ENCODE peak calls at places on chromosomes 1 and 21, in eight cellular contexts. B, X, Y, K, O, H, D and N are unnamed samples. For H3K4me1, the result is how much of the 10 kb centered on the place peaks cover.

GRCh38 chr1:192357904-192358303 is 41.1 kb downstream of the RGS21 start:
- DNase-seq in X (no peak), K (no peak), B (no peak), Y (no peak), D (no peak), O (no peak), H (no peak), N (no peak)

GRCh38 chr1:116001739-116002487 is 25.6 kb downstream of the SLC22A15 start:
- DNase-seq in D (no peak), X (no peak), H (no peak), Y (no peak), O (no peak), B (no peak), K (no peak), N (no peak)

GRCh38 chr1:154948079-154948478 is 7.8 kb downstream of the PBXIP1 start:
- DNase-seq in B (no peak), Y (no peak), X (no peak), O (no peak), H (no peak), D (no peak), K (no peak), N (no peak)

GRCh38 chr1:18246543-18246942 is 138.9 kb downstream of the IGSF21 start:
- DNase-seq in Y (no peak), K (no peak), H (no peak), O (no peak), B (peak), D (no peak), X (peak), N (no peak)

GRCh38 chr1:94061513-94062443 is 59.2 kb downstream of the ABCA4 start:
- DNase-seq in B (peak), H (peak), X (peak), Y (peak), O (peak), D (peak), K (peak), N (peak)

GRCh38 chr1:81802601-81803422 is 2.1 kb downstream of the ADGRL2 start:
- DNase-seq in B (peak), H (peak), Y (peak), K (peak), X (no peak), D (peak), O (peak), N (peak)

GRCh38 chr21:37742532-37742931 is 173.7 kb downstream of the KCNJ6 start:
- DNase-seq in K (no peak), Y (no peak), B (no peak), X (no peak), O (no peak), D (no peak), H (no peak), N (no peak)

GRCh38 chr1:162168261-162168660 is 98.8 kb downstream of the NOS1AP start:
- DNase-seq in D (no peak), B (no peak), Y (no peak), K (no peak), O (no peak), X (no peak), H (no peak), N (no peak)

GRCh38 chr1:23149110-23149509 is 19.5 kb downstream of the LUZP1 start:
- DNase-seq in Y (no peak), X (no peak), H (no peak), B (no peak), K (no peak), D (no peak), O (no peak), N (no peak)

GRCh38 chr1:18539171-18539570 is 58.4 kb downstream of the KLHDC7A start:
- DNase-seq in Y (peak), O (no peak), K (peak), H (peak), X (no peak), D (peak), B (no peak), N (no peak)

GRCh38 chr1:172450524-172450885 is 6.6 kb upstream of the PIGC start:
- DNase-seq in H (no peak), X (no peak), D (no peak), Y (no peak), B (no peak), O (no peak), K (no peak), N (no peak)

GRCh38 chr1:4603317-4604110 is 50.9 kb upstream of the AJAP1 start:
- DNase-seq in H (no peak), D (no peak), B (no peak), X (no peak), Y (no peak), K (no peak), O (no peak), N (no peak)

GRCh38 chr1:81111818-81112217 is 688.9 kb upstream of the ADGRL2 start:
- DNase-seq in X (no peak), K (no peak), B (no peak), O (no peak), Y (no peak), D (no peak), H (no peak), N (peak)

GRCh38 chr1:235758931-235759330 is 107.8 kb downstream of the LYST start:
- DNase-seq in Y (no peak), X (no peak), O (peak), K (no peak), H (no peak), D (no peak), B (no peak), N (peak)

GRCh38 chr1:115165776-115166175 is 76.5 kb upstream of the TSPAN2 start:
- DNase-seq in K (no peak), D (no peak), H (no peak), Y (no peak), B (no peak), X (no peak), O (no peak), N (no peak)

GRCh38 chr1:68111804-68112436 is 61.5 kb upstream of the DIRAS3 start:
- DNase-seq in O (peak), H (no peak), K (peak), Y (peak), D (peak), X (no peak), B (peak), N (peak)

GRCh38 chr1:14930224-14930965 is 223.2 kb upstream of the TMEM51 start:
- DNase-seq in D (no peak), Y (no peak), H (no peak), X (no peak), K (no peak), B (no peak), O (no peak), N (no peak)

GRCh38 chr1:180153032-180153431 is 1.6 kb upstream of the QSOX1 start:
- DNase-seq in H (no peak), O (no peak), B (no peak), X (no peak), D (no peak), Y (no peak), K (no peak), N (no peak)

GRCh38 chr1:180154003-180154324 is 705 bp upstream of the QSOX1 start:
- DNase-seq in D (no peak), X (no peak), O (no peak), B (no peak), K (no peak), Y (no peak), H (no peak), N (no peak)

GRCh38 chr1:180155202-180155682 is 573 bp downstream of the QSOX1 start:
- DNase-seq in D (no peak), X (peak), K (no peak), O (no peak), H (no peak), B (peak), Y (peak), N (no peak)

GRCh38 chr1:180156201-180156600 is 1.5 kb downstream of the QSOX1 start:
- DNase-seq in O (no peak), H (no peak), K (no peak), B (no peak), X (no peak), D (no peak), Y (no peak), N (no peak)

GRCh38 chr1:180154325-180155201 is at the start of gene QSOX1:
- DNase-seq in H (peak), K (peak), Y (peak), X (peak), D (peak), O (peak), B (peak), N (peak)
- TF ChIP-seq CTCF in H (peak), K (peak), Y (peak), X (peak), D (no peak), O (peak), B (no peak), N (no peak)

GRCh38 chr1:21942464-21942863 is 5.4 kb upstream of the HSPG2 start:
- DNase-seq in D (no peak), B (no peak), K (no peak), X (no peak), Y (no peak), H (no peak), O (no peak), N (peak)
- H3K4me1 ChIP-seq in D (under half), B (under half), K (under half), X (under half), Y (under half), H (under half), O (half or more), N (under half)

GRCh38 chr1:27487927-27488522 is 1.9 kb downstream of the WASF2 start:
- DNase-seq in D (no peak), H (no peak), O (no peak), B (no peak), Y (no peak), K (no peak), X (no peak), N (no peak)
- H3K27ac ChIP-seq in D (peak), H (peak), O (peak), B (no peak), Y (no peak), K (peak), X (peak), N (peak)

DNA sequence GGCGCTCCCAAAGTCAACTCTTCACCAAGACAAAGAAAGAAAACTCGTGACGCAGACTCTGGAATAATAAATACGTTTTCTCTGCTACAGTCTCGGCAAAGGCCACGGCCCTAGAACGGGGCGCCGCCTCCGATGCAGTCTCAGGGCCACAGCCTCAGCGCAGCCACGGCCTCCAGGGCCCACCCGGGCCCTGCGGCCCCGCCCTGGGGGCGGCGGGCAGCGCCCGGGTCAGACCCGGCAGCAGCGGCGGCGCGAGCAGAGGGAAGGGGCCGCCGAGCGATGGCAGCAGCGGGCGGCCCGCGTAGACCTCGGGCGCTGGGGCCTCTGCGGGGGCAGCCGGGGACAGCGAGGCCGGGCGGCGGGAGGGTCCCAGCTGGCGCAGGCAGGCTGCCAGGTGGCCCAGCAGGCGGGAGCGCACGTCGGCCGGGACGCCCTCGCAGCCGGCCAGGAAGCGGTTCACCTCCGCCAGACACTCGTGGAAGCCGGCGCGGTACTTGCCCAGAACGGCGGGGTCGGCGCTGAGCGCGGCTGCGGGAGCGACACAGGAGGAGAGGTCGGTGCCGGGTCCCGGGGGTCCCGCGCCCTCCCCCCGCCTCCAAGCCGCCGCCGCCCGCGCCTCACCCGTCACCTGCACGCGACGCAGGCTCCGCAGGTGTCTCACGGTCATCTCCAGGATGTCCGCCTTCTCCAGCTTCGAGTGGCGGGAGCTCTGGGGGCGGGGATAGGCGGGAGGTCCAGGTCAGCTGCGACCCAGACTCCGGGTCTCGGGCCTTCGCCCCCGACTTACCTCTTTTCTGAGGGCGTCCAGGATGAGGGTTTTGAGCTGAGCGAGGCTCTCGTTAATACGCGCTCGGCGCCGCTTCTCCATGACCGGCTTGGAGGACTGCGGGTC is 746 bp downstream of the HES4 start:
- DNase-seq in X (peak), K (peak), O (peak), D (no peak), H (peak), Y (no peak), B (peak), N (peak)
- TF ChIP-seq CTCF in X (peak), K (no peak), O (no peak), D (no peak), H (no peak), Y (no peak), B (no peak), N (no peak)

GRCh38 chr1:220135755-220136154 is 41.8 kb downstream of the IARS2 start:
- DNase-seq in O (no peak), X (no peak), H (no peak), D (no peak), K (no peak), Y (no peak), B (no peak), N (no peak)
- H3K4me1 ChIP-seq in O (under half), X (under half), H (under half), D (under half), K (under half), Y (under half), B (under half), N (under half)

GRCh38 chr1:151054971-151055547 is 4.4 kb downstream of the CDC42SE1 start:
- DNase-seq in X (peak), B (no peak), D (no peak), K (no peak), Y (no peak), H (no peak), O (no peak), N (no peak)

GRCh38 chr1:151058682-151059341 is 610 bp downstream of the CDC42SE1 start:
- DNase-seq in X (peak), B (peak), Y (no peak), O (no peak), K (peak), H (peak), D (peak), N (peak)

GRCh38 chr1:151056574-151056973 is 2.8 kb downstream of the CDC42SE1 start:
- DNase-seq in O (no peak), H (no peak), Y (no peak), B (no peak), D (no peak), X (no peak), K (no peak), N (no peak)

GRCh38 chr1:151056149-151056548 is 3.3 kb downstream of the CDC42SE1 start:
- DNase-seq in X (no peak), K (no peak), O (no peak), D (no peak), H (no peak), B (no peak), Y (no peak), N (no peak)

GRCh38 chr1:151055581-151055980 is 3.8 kb downstream of the CDC42SE1 start:
- DNase-seq in Y (no peak), X (no peak), O (no peak), D (no peak), K (no peak), B (no peak), H (no peak), N (no peak)
- H3K27ac ChIP-seq in Y (no peak), X (peak), O (no peak), D (peak), K (peak), B (no peak), H (peak), N (peak)

GRCh38 chr1:226123591-226124471 is 61.3 kb downstream of the H3-3A start:
- DNase-seq in K (no peak), D (no peak), B (no peak), H (peak), X (no peak), Y (no peak), O (no peak), N (no peak)
- TF ChIP-seq CTCF in K (no peak), D (no peak), B (no peak), H (no peak), X (no peak), Y (no peak), O (no peak), N (no peak)

DNA sequence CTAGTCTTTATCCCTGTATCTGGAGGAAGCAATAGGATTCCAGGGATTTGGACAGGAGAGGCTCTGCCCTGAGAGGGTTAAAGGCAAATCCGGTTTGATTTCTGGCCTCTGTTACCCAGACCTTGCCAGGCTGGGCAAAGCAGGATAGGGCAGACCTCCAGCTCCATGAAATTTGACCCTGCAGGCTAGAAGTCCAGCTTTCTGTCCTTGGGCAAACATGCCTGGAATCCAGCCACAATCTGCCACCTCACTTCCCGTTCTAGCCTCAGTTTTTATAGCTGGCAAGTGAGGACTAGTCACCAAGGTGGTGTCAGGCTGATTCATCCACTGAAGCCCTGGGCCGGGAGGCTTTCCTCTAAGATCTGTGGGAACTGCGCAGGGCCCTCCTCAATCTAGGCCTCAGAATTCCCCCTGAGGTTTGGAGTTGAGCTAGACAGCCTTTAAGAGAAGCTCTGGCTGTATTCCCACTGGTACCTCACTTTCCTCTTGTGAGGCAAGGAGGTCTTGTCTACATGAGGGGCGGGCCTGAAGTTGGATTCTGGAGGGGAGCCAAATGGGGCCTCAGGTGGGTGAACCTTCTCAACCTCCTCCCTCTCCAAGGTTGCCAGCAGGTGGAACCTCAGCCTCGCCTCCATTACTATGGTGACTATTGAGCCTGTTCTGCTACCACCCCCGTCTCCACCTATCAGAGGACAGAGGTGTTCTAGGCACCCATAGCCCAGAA is 7.0 kb upstream of the P3R3URF start:
- DNase-seq in B (peak), K (peak), D (peak), H (peak), Y (no peak), X (no peak), O (peak), N (peak)
- H3K4me1 ChIP-seq in B (under half), K (under half), D (under half), H (under half), Y (under half), X (under half), O (under half), N (under half)